ENCODE peak calls at places on chromosomes 3 and 15, in eight cellular contexts. R is H1, K is mammary epithelial cell, G is PC-3, U is body of pancreas, A is GM10248, Z is cardiac fibroblast, V is Panc1. O is an unnamed sample.
A peak's percentile ranks its signal among the peaks of the same experiment; 100 is the strongest.

GRCh38 chr15:66483131-66483566 is 14.4 kb downstream of the SNAPC5 start:
- DNase-seq in V (no peak), K (peak; percentile 80), G (peak; percentile 82), A (peak; percentile 4), Z (peak; percentile 38), U (peak; percentile 70), R (no peak), O (no peak)

GRCh38 chr3:170259853-170260386 is 37.7 kb downstream of the PRKCI start:
- DNase-seq in Z (no peak), R (no peak), K (no peak), G (no peak), A (no peak), V (no peak), U (no peak), O (no peak)

GRCh38 chr15:67433495-67434099 is 87.3 kb upstream of the C15orf61 start:
- DNase-seq in V (no peak), G (peak; percentile 67), U (peak; percentile 66), K (peak; percentile 39), A (peak; percentile 52), R (peak; percentile 79), Z (peak; percentile 74), O (peak; percentile 29)

GRCh38 chr15:98003528-98003927 is 43.0 kb downstream of the ARRDC4 start:
- DNase-seq in A (no peak), U (no peak), K (peak; percentile 94), G (peak; percentile 90), Z (no peak), R (no peak), V (no peak), O (no peak)

GRCh38 chr3:129796146-129796545 is 97.4 kb downstream of the TMCC1 start:
- DNase-seq in Z (no peak), K (no peak), U (no peak), A (no peak), V (no peak), G (no peak), R (no peak), O (no peak)

GRCh38 chr15:83010709-83011270 is 649 bp downstream of the C15orf40 start:
- DNase-seq in U (peak; percentile 69), K (peak; percentile 60), V (peak; percentile 71), Z (peak; percentile 87), R (peak; percentile 78), G (peak; percentile 71), A (peak; percentile 83), O (no peak)

GRCh38 chr3:18445421-18446066 is 20.4 kb upstream of the SATB1 start:
- DNase-seq in R (no peak), G (no peak), Z (no peak), U (peak; percentile 27), A (no peak), V (no peak), K (no peak), O (no peak)

GRCh38 chr3:5428607-5429516 is 241.4 kb downstream of the EDEM1 start:
- DNase-seq in A (peak; percentile 19), R (no peak), U (no peak), V (no peak), K (no peak), Z (no peak), G (peak; percentile 21), O (no peak)

GRCh38 chr15:93141373-93141790 is 52.4 kb upstream of the RGMA start:
- DNase-seq in G (no peak), A (peak; percentile 37), R (no peak), Z (no peak), U (no peak), V (no peak), K (no peak), O (no peak)

GRCh38 chr3:14133188-14133800 is 8.4 kb downstream of the TMEM43 start:
- DNase-seq in U (no peak), V (no peak), Z (no peak), A (no peak), G (no peak), K (no peak), R (no peak), O (no peak)

GRCh38 chr15:28128036-28128435 is 28.9 kb upstream of the OCA2 start:
- DNase-seq in V (no peak), Z (no peak), R (no peak), G (no peak), A (no peak), K (no peak), U (no peak), O (no peak)

GRCh38 chr3:171458056-171458856 is 1.9 kb downstream of the TNIK start:
- DNase-seq in U (no peak), Z (peak; percentile 15), K (no peak), G (no peak), R (no peak), V (no peak), A (no peak), O (no peak)

GRCh38 chr3:14143826-14144225 is 19.0 kb downstream of the TMEM43 start:
- DNase-seq in G (peak; percentile 88), V (no peak), Z (peak; percentile 98), K (peak; percentile 68), U (no peak), A (no peak), R (no peak), O (no peak)

GRCh38 chr3:197906850-197907187 is 43.2 kb upstream of the RPL35A start:
- DNase-seq in K (no peak), U (no peak), V (no peak), Z (no peak), G (no peak), A (no peak), R (no peak), O (no peak)

GRCh38 chr15:47718474-47719440 is 1.5 kb downstream of the SEMA6D start:
- DNase-seq in Z (peak; percentile 14), G (peak; percentile 4), R (peak; percentile 56), K (peak; percentile 3), V (no peak), A (peak; percentile 28), U (peak; percentile 25), O (no peak)

GRCh38 chr3:81958967-81959625 is 197.7 kb upstream of the GBE1 start:
- DNase-seq in R (no peak), A (no peak), Z (peak; percentile 1), V (no peak), K (peak; percentile 1), U (no peak), G (no peak), O (no peak)

GRCh38 chr15:56782306-56782705 is 49.0 kb upstream of the ZNF280D start:
- DNase-seq in Z (no peak), A (no peak), G (no peak), U (no peak), R (no peak), V (no peak), K (no peak), O (no peak)

GRCh38 chr3:170465935-170466334 is 47.3 kb downstream of the CLDN11 start:
- DNase-seq in Z (no peak), G (peak; percentile 63), A (no peak), V (no peak), U (no peak), R (no peak), K (no peak), O (no peak)

GRCh38 chr15:43792761-43793493 is 807 bp downstream of the SERF2 start:
- DNase-seq in K (peak; percentile 22), U (peak; percentile 33), G (peak; percentile 20), A (no peak), Z (peak; percentile 48), V (no peak), R (no peak), O (no peak)
- TF ChIP-seq CTCF in K (peak; percentile 15), U (no peak), G (no peak), A (no peak), Z (no peak), V (no peak), R (no peak), O (no peak)

DNA sequence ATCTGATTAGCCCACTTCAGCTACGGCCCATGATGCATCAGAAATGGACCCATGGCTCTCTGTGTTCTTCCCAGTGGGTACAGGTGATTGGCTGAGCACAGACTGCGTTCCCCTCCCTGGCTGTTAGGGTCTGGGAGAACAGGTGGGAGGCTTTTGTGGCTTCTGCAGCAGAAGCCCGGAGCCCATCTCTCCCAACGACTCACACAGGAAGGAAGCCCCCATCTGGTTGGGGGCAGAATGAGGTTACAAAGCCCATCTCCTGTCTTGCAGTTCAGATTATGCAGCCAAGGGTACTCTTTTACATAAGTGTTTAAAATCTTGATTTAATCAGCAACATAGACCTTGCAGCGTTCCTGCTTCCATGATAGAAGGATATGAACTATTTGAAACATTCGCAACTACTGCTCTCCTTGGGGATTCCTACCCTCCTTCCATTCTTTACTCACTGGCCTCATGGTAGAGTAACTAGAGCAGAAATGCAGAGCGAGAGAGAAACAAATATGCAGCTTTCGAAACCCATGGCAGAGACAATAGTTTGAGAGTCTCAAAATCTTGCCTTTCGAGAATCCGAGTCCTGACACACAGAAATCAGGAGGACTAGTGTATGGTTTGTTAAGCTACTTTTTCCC is 291.3 kb downstream of the TLE3 start:
- DNase-seq in U (no peak), V (no peak), G (no peak), Z (no peak), K (no peak), A (no peak), R (no peak), O (no peak)
- TF ChIP-seq CTCF in U (no peak), V (no peak), G (no peak), Z (no peak), K (no peak), A (no peak), R (no peak), O (no peak)

DNA sequence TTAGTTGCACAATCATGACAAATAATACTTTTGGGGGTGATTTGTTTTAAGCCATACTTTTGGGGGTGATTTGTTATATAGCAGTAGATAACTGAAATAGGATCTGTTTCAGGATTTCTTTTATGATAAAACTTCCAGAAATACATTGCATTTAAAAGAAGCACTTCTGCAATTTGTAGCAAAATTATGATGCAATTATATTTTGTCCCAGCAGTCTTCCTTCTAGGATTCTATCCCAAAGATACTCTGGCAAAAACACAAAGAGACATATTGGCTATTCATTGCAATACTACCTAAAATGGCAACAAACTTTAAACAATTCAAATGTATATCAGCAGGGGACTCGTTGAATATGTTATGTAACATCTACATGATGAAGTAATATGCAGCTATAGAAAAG is 78.9 kb upstream of the ANKRD28 start:
- DNase-seq in G (no peak), V (no peak), U (no peak), R (no peak), Z (no peak), A (no peak), K (no peak), O (no peak)
- TF ChIP-seq CTCF in G (no peak), V (no peak), U (no peak), R (no peak), Z (no peak), A (no peak), K (no peak), O (no peak)

GRCh38 chr3:31433679-31433992 is 99.1 kb upstream of the STT3B start:
- DNase-seq in Z (no peak), G (no peak), R (no peak), A (no peak), K (no peak), V (no peak), U (no peak), O (no peak)

GRCh38 chr3:31432897-31433678 is 99.6 kb upstream of the STT3B start:
- DNase-seq in K (no peak), G (no peak), R (no peak), V (no peak), U (no peak), Z (peak; percentile 7), A (no peak), O (no peak)

GRCh38 chr3:31434819-31435218 is 97.9 kb upstream of the STT3B start:
- DNase-seq in R (no peak), U (no peak), V (no peak), Z (no peak), A (no peak), G (no peak), K (no peak), O (no peak)

GRCh38 chr3:31427623-31428022 is 105.1 kb upstream of the STT3B start:
- DNase-seq in Z (no peak), U (no peak), G (no peak), R (no peak), A (no peak), V (no peak), K (no peak), O (no peak)

GRCh38 chr3:31431322-31431721 is 101.4 kb upstream of the STT3B start:
- DNase-seq in G (no peak), K (no peak), V (no peak), A (no peak), U (no peak), Z (peak; percentile 34), R (no peak), O (no peak)
- TF ChIP-seq CTCF in G (no peak), K (no peak), V (no peak), A (no peak), U (no peak), Z (no peak), R (no peak), O (no peak)